ENCODE peak calls at places on chromosomes 7 and 10, in eight cellular contexts. W is WERI-Rb-1, K is GM12865, N is foreskin fibroblast, S is GM23338, L is mucosa of descending colon, X is activated B cell treated with CpG ODN at 0.5 μM for 24 hours, P is endodermal cell. B is an unnamed sample.

GRCh38 chr7:120775703-120776265 is 82.2 kb downstream of the TSPAN12 start:
- DNase-seq in X (no peak), S (no peak), L (no peak), K (no peak), W (no peak), P (no peak), N (no peak), B (no peak)

GRCh38 chr7:111198255-111198654 is 107.3 kb downstream of the LRRN3 start:
- DNase-seq in L (no peak), W (no peak), P (no peak), S (no peak), X (no peak), N (peak), K (no peak), B (no peak)

GRCh38 chr7:55427800-55428199 is 62.7 kb downstream of the LANCL2 start:
- DNase-seq in X (no peak), K (no peak), W (no peak), P (no peak), N (no peak), L (no peak), S (peak), B (no peak)

GRCh38 chr7:141366098-141366621 is 185.1 kb upstream of the AGK start:
- DNase-seq in L (no peak), N (no peak), S (peak), P (peak), X (no peak), W (no peak), K (no peak), B (no peak)

GRCh38 chr7:5633161-5634106 is 148.0 kb downstream of the RNF216 start:
- DNase-seq in X (no peak), K (no peak), L (no peak), W (no peak), S (peak), P (peak), N (no peak), B (no peak)

GRCh38 chr10:112875474-112876267 is 74.4 kb upstream of the TCF7L2 start:
- DNase-seq in N (peak), S (no peak), K (peak), P (no peak), W (no peak), X (no peak), L (peak), B (no peak)

GRCh38 chr10:42783181-42783549 is 570 bp downstream of the BMS1 start:
- DNase-seq in N (peak), X (no peak), K (peak), S (no peak), W (no peak), L (no peak), P (no peak), B (no peak)

GRCh38 chr7:115822801-115823200 is 207.8 kb downstream of the TFEC start:
- DNase-seq in N (peak), L (no peak), X (no peak), W (no peak), P (no peak), K (no peak), S (no peak), B (no peak)

GRCh38 chr10:133127291-133128125 is 32.5 kb upstream of the KNDC1 start:
- DNase-seq in K (no peak), X (no peak), L (peak), S (peak), P (peak), W (peak), N (no peak), B (no peak)

GRCh38 chr10:111344804-111345203 is 268.0 kb downstream of the ADRA2A start:
- DNase-seq in L (no peak), W (peak), S (peak), N (no peak), K (peak), P (peak), X (no peak), B (no peak)

GRCh38 chr10:13989616-13990015 is 341.1 kb downstream of the FRMD4A start:
- DNase-seq in L (no peak), W (no peak), X (no peak), K (no peak), N (no peak), S (no peak), P (no peak), B (no peak)

GRCh38 chr10:13993169-13993568 is 337.6 kb downstream of the FRMD4A start:
- DNase-seq in L (no peak), K (no peak), S (no peak), P (no peak), X (no peak), W (no peak), N (peak), B (no peak)

GRCh38 chr10:13990392-13990805 is 340.3 kb downstream of the FRMD4A start:
- DNase-seq in W (no peak), K (no peak), X (no peak), S (no peak), L (no peak), N (peak), P (no peak), B (no peak)

GRCh38 chr10:13990918-13991317 is 339.8 kb downstream of the FRMD4A start:
- DNase-seq in N (peak), S (no peak), K (no peak), X (no peak), P (no peak), L (no peak), W (no peak), B (no peak)

GRCh38 chr10:13991353-13991752 is 339.4 kb downstream of the FRMD4A start:
- DNase-seq in X (no peak), N (no peak), K (no peak), L (no peak), S (no peak), W (no peak), P (no peak), B (no peak)
- TF ChIP-seq CTCF in X (no peak), N (no peak), K (no peak), L (no peak), S (no peak), W (no peak), P (peak), B (no peak)

GRCh38 chr7:147432068-147432467 is 1158.5 kb upstream of the C7orf33 start:
- DNase-seq in X (no peak), N (no peak), L (no peak), S (peak), P (peak), K (no peak), W (peak), B (no peak)
- TF ChIP-seq CTCF in X (no peak), N (peak), L (no peak), S (peak), P (peak), K (no peak), W (peak), B (no peak)

DNA sequence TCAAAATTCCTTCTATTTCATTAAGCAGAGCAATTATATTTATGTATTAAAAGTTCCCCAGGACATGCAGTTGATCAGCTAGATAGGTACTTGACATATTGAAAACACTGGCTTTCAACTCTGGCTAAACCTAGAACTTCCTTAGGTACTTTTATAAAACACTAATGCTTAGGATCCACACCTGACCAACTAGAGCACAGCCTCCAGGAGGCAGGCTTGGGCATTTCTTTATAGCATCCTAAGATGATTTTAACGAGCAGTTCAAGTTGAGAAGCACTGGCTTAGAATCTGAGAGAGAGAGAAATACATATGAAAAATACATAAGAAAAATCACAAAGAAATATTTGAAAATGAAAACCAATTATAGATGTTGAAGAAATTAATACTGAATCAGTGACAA is 20.8 kb downstream of the SLC26A5 start:
- DNase-seq in X (no peak), K (no peak), L (no peak), S (peak), W (no peak), N (no peak), P (peak), B (no peak)
- TF ChIP-seq CTCF in X (no peak), K (no peak), L (no peak), S (peak), W (no peak), N (no peak), P (peak), B (no peak)

DNA sequence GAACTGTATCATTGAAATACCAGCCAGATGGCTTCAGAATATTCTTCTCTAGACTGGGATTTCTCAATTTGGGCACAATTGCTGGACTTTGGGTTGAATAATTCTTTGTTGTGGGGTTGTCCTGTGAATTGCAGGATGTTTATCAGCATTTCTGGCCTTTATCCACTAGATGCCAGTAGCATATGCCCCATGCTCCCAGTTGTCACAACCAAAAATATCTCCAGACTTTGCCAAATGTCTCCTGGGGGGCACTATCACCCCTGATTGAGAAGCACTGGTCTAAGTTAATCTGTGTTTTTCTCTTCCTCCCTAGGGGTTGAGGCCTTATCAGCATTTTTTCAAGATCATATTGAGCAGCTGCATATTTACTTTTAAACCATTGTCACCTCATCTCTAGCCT is 204.9 kb upstream of the SP8 start:
- DNase-seq in K (no peak), W (no peak), X (no peak), P (peak), L (no peak), N (no peak), S (peak), B (no peak)
- TF ChIP-seq CTCF in K (peak), W (no peak), X (no peak), P (peak), L (no peak), N (no peak), S (peak), B (no peak)

DNA sequence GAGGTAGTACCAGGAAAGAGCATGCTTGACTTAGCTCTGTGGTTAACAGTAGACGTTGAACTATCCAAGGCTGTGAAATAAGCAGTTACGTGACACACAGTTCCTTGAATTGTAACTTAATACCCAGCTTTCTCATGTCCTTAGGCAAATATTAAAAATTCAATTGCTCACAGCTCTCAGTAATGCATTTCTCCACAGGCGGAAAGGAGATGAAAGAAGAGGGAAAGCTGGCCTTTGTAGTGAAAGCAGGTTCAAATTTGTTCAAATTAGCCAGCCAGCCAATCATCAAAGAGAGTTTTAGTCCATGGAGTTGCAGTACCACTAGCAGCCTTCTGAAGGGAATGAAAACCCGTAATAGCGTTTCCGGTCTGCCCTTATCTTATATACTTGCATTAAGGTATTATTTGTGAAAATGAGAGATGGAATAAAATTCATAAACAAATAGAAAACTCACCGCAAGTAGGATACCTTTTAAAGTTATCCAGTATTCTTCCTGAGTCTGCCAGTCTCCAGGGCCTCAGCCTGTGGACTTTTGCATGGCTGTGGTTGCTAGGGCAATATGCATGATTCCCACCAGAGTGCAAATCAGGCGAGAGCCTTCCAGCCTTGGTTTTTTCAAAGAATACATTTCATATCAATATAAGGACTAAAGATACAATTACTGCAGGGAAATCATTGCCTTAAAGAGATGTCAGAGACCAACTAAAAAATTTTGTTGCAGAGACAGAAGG is 795.5 kb downstream of the TNS3 start:
- DNase-seq in S (peak), X (no peak), L (no peak), K (no peak), P (peak), W (no peak), N (peak), B (no peak)
- TF ChIP-seq CTCF in S (peak), X (no peak), L (no peak), K (no peak), P (peak), W (no peak), N (no peak), B (no peak)

GRCh38 chr7:27165089-27165654 is at the start of gene HOXA9:
- DNase-seq in K (no peak), X (peak), P (no peak), S (peak), N (peak), W (no peak), L (peak), B (no peak)

GRCh38 chr7:27162930-27163775 is 2.2 kb downstream of the HOXA9 start:
- DNase-seq in P (no peak), N (no peak), K (no peak), X (no peak), L (no peak), W (no peak), S (no peak), B (no peak)

GRCh38 chr7:27165655-27166474 is 528 bp upstream of the HOXA9 start:
- DNase-seq in W (no peak), N (no peak), K (no peak), P (no peak), X (peak), S (peak), L (peak), B (no peak)

GRCh38 chr7:27163776-27164380 is 1.5 kb downstream of the HOXA9 start:
- DNase-seq in K (no peak), S (no peak), P (no peak), N (no peak), L (no peak), X (no peak), W (no peak), B (no peak)

GRCh38 chr7:27164381-27165088 is 802 bp downstream of the HOXA9 start:
- DNase-seq in K (no peak), N (no peak), W (no peak), S (peak), P (peak), X (no peak), L (peak), B (no peak)
- TF ChIP-seq CTCF in K (no peak), N (no peak), W (no peak), S (peak), P (peak), X (no peak), L (no peak), B (no peak)

B was measured in natural killer cell.